ENCODE peak calls at places on chromosomes 11 and 22, in ten cellular contexts. H is GM12865, S is GM12864, C is spleen, R is lower leg skin, L is brain microvascular endothelial cell, Q is adrenal gland, N is prostate gland, V is transverse colon, K is IMR-90. Z is an unnamed sample.

GRCh38 chr11:118060081-118060661 is 16.7 kb upstream of the TMPRSS4 start:
- DNase-seq in H (no peak), S (no peak), C (no peak), R (no peak), L (no peak), Q (no peak), N (no peak), V (peak), K (no peak), Z (no peak)

GRCh38 chr11:34345012-34345804 is 12.6 kb downstream of the ABTB2 start:
- DNase-seq in H (no peak), S (no peak), C (no peak), R (no peak), L (peak), Q (peak), N (peak), V (no peak), K (peak), Z (peak)

GRCh38 chr22:26481694-26482093 is 1.9 kb downstream of the HPS4 start:
- DNase-seq in H (peak), S (peak), C (no peak), R (no peak), L (no peak), Q (no peak), N (no peak), V (no peak), K (no peak), Z (no peak)

GRCh38 chr22:27885977-27886842 is 32.8 kb downstream of the PITPNB start:
- DNase-seq in H (peak), S (no peak), C (no peak), R (no peak), L (peak), Q (peak), N (peak), V (peak), K (peak), Z (peak)

GRCh38 chr11:128226106-128226716 is 361.1 kb downstream of the ETS1 start:
- DNase-seq in H (no peak), S (no peak), C (no peak), R (no peak), L (no peak), Q (no peak), N (no peak), V (no peak), K (no peak), Z (no peak)

GRCh38 chr11:63504933-63505586 is 824 bp upstream of the LGALS12 start:
- DNase-seq in H (no peak), S (no peak), C (no peak), R (no peak), L (no peak), Q (peak), N (no peak), V (no peak), K (no peak), Z (no peak)

GRCh38 chr22:45575607-45576272 is 73.1 kb downstream of the FBLN1 start:
- DNase-seq in H (no peak), S (no peak), C (peak), R (no peak), L (no peak), Q (no peak), N (no peak), V (no peak), K (no peak), Z (no peak)

GRCh38 chr11:68692881-68693483 is 8.6 kb downstream of the GAL start:
- DNase-seq in H (no peak), S (no peak), C (no peak), R (no peak), L (no peak), Q (no peak), N (no peak), V (no peak), K (no peak), Z (no peak)

GRCh38 chr11:57279131-57279530 is 42.1 kb upstream of the APLNR start:
- DNase-seq in H (no peak), S (no peak), C (no peak), R (no peak), L (no peak), Q (no peak), N (no peak), V (no peak), K (peak), Z (no peak)

GRCh38 chr11:75944515-75944914 is 129.5 kb downstream of the UVRAG start:
- DNase-seq in H (no peak), S (no peak), C (no peak), R (no peak), L (no peak), Q (no peak), N (no peak), V (no peak), K (no peak), Z (no peak)

GRCh38 chr11:31022080-31022479 is 347.5 kb downstream of the DCDC1 start:
- DNase-seq in H (no peak), S (no peak), C (no peak), R (no peak), L (no peak), Q (no peak), N (peak), V (no peak), K (no peak), Z (no peak)

GRCh38 chr22:41239443-41240128 is 1.1 kb downstream of the CHADL start:
- DNase-seq in H (no peak), S (no peak), C (no peak), R (no peak), L (no peak), Q (no peak), N (no peak), V (no peak), K (no peak), Z (no peak)

GRCh38 chr11:80722616-80723015 is 1281.8 kb upstream of the TENM4 start:
- DNase-seq in H (no peak), S (no peak), C (no peak), R (no peak), L (peak), Q (no peak), N (no peak), V (no peak), K (no peak), Z (no peak)

GRCh38 chr22:38454361-38455062 is 487 bp downstream of the KCNJ4 start:
- DNase-seq in H (peak), S (no peak), C (no peak), R (no peak), L (no peak), Q (no peak), N (no peak), V (no peak), K (no peak), Z (no peak)

GRCh38 chr11:15754221-15754620 is 602.1 kb downstream of the SOX6 start:
- DNase-seq in H (no peak), S (no peak), C (no peak), R (no peak), L (no peak), Q (no peak), N (no peak), V (no peak), K (no peak), Z (no peak)

GRCh38 chr22:32066820-32067219 is 23.8 kb downstream of the SLC5A1 start:
- DNase-seq in H (no peak), S (no peak), C (no peak), R (no peak), L (no peak), Q (no peak), N (no peak), V (no peak), K (no peak), Z (no peak)

DNA sequence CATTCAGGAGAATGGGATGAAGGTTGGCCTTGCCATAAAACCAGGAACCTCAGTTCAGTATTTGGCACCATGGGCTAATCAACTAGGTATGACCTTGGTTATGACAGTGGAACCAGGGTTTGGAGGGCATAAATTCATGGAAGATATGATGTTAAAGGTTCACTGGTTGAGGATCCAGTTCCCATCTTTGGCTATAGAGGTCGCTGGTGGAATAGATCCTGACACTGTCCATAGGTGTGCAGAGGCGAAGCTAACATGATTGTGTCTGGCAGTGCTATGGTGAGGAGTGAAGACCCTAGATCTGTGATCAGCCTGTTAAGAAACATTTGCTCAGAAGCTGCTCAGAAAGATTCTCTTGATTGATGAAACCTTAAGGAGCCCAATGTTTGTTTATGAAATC is 5.7 kb downstream of the NF2 start:
- DNase-seq in H (no peak), S (no peak), C (no peak), R (no peak), L (no peak), Q (no peak), N (no peak), V (no peak), K (no peak), Z (no peak)
- TF ChIP-seq CTCF in H (no peak), S (peak), C (no peak), R (no peak), L (peak), Q (no peak), N (no peak), V (no peak), K (peak), Z (peak)

GRCh38 chr11:74020537-74020936 is 11.7 kb upstream of the UCP3 start:
- DNase-seq in H (peak), S (peak), C (no peak), R (no peak), L (no peak), Q (no peak), N (no peak), V (no peak), K (no peak), Z (no peak)
- H3K4me3 ChIP-seq in H (no peak), S (no peak), C (no peak), R (no peak), L (no peak), Q (no peak), N (no peak), V (no peak), K (no peak), Z (no peak)

GRCh38 chr11:1177771-1178090 is 20.0 kb downstream of the MUC5AC start:
- DNase-seq in H (no peak), S (no peak), C (no peak), R (no peak), L (no peak), Q (no peak), N (no peak), V (no peak), K (no peak), Z (no peak)
- TF ChIP-seq CTCF in H (no peak), S (no peak), C (no peak), R (no peak), L (no peak), Q (no peak), N (no peak), V (no peak), K (no peak), Z (no peak)

DNA sequence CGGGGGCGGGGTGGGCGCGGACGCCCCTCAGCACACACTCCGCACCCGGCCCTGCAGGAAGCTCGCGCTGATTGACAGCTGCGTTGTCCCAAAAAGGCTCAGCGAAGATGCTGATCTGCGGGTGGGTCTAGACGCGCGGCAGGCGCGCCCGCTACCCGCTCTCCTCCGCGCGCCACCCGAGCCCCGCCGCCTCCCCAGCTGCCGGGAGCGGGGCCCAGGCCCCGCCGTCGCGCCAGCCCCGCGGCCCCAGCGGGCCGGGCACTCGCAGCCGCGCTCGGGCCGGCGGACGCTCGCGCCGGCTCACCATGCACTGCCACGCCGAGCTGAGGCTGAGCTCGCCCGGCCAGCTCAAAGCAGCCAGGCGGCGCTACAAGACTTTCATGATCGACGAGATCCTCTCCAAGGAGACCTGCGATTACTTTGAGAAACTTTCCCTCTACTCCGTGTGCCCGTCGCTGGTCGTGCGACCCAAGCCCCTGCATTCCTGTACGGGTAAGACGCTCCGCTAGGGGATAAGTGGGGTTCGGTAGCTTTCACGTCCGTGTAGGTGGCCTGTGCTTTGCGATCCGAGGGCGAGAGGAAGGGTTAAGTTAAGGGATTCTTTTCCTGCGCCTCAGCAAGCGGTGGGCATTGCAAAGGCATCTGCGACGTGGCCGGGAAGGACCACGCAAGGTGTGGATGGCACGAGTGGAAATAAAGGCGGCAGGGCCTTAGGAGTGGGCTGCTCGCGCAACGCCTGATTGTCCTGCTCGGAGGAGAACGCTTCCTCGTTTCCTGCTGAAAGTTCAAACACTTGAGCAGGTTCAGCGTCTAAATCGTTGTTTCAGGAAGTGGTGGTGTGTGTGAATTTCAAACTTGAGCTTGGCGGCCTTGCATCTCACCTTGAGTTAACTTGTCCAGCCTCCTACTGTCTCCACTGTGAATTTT is at the start of gene BARX2:
- DNase-seq in H (no peak), S (no peak), C (no peak), R (no peak), L (peak), Q (peak), N (peak), V (peak), K (peak), Z (peak)
- H3K4me3 ChIP-seq in H (no peak), S (no peak), C (peak), R (peak), L (peak), Q (no peak), N (peak), V (peak), K (no peak), Z (peak)

GRCh38 chr11:65426839-65427690 is 4.5 kb downstream of the NEAT1 start:
- DNase-seq in H (peak), S (no peak), C (peak), R (no peak), L (peak), Q (peak), N (peak), V (peak), K (peak), Z (no peak)
- TF ChIP-seq CTCF in H (no peak), S (no peak), C (no peak), R (no peak), L (no peak), Q (no peak), N (no peak), V (no peak), K (no peak), Z (no peak)

GRCh38 chr11:10455637-10456487 is 798 bp downstream of the AMPD3 start:
- DNase-seq in H (peak), S (peak), C (peak), R (peak), L (peak), Q (peak), N (peak), V (peak), K (peak), Z (no peak)

GRCh38 chr11:10457901-10458300 is 2.8 kb downstream of the AMPD3 start:
- DNase-seq in H (no peak), S (no peak), C (no peak), R (peak), L (no peak), Q (no peak), N (no peak), V (no peak), K (no peak), Z (no peak)

GRCh38 chr11:10454902-10455631 is at the start of gene AMPD3:
- DNase-seq in H (peak), S (no peak), C (peak), R (no peak), L (peak), Q (peak), N (peak), V (peak), K (peak), Z (peak)

GRCh38 chr11:10454506-10454901 is 560 bp upstream of the AMPD3 start:
- DNase-seq in H (no peak), S (no peak), C (no peak), R (no peak), L (no peak), Q (no peak), N (no peak), V (no peak), K (no peak), Z (no peak)

GRCh38 chr11:10456519-10456918 is 1.5 kb downstream of the AMPD3 start:
- DNase-seq in H (peak), S (no peak), C (peak), R (no peak), L (no peak), Q (peak), N (no peak), V (no peak), K (no peak), Z (no peak)
- H3K4me3 ChIP-seq in H (peak), S (peak), C (peak), R (no peak), L (peak), Q (no peak), N (peak), V (peak), K (peak), Z (peak)

DNA sequence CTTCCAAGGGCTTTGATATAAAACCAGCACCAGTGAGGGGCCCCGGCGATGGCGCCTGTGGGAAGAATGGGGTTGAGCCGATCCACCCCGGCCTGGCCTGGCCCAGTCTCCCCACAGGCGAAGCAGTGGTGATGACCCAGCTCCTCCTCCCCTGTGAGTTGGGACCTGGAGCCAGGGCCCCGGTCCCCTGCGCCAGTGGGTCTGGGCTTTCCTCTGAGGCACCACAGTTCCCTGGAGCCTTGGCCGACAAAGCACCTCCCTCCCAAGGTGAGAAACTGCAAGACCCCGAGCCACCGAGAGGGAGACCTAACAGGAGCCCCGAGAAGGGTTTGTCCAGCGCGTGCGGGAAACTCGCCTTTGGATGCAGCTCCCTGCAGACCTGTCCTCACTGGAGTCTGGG is 942.9 kb downstream of the BRD1 start:
- DNase-seq in H (no peak), S (no peak), C (peak), R (no peak), L (no peak), Q (no peak), N (no peak), V (no peak), K (no peak), Z (no peak)
- TF ChIP-seq CTCF in H (no peak), S (no peak), C (no peak), R (no peak), L (no peak), Q (no peak), N (no peak), V (no peak), K (no peak), Z (no peak)